ENCODE peak calls at places on chromosomes 11 and 22, in seven cellular contexts. K, P, F, E, N, T and I are unnamed samples.

GRCh38 chr11:96242971-96243647 is 99.9 kb downstream of the MAML2 start:
- DNase-seq in K (peak; percentile 83), P (peak; percentile 65), F (peak; percentile 92), E (peak; percentile 99), N (peak; percentile 96), T (peak; percentile 91), I (peak; percentile 76)

GRCh38 chr22:31618057-31618456 is 44.0 kb downstream of the PISD start:
- DNase-seq in K (no peak), P (no peak), F (no peak), E (no peak), N (no peak), T (no peak), I (no peak)

GRCh38 chr11:113675003-113675471 is 31.1 kb downstream of the TMPRSS5 start:
- DNase-seq in K (no peak), P (no peak), F (peak; percentile 92), E (peak; percentile 91), N (no peak), T (no peak), I (no peak)

GRCh38 chr11:72642815-72643511 is 31.3 kb downstream of the PDE2A start:
- DNase-seq in K (peak; percentile 80), P (no peak), F (no peak), E (peak; percentile 55), N (peak; percentile 78), T (peak; percentile 71), I (peak; percentile 60)

GRCh38 chr22:45164217-45165123 is 745 bp downstream of the NUP50 start:
- DNase-seq in K (peak; percentile 15), P (no peak), F (peak; percentile 23), E (peak; percentile 41), N (peak; percentile 59), T (peak; percentile 26), I (peak; percentile 41)

GRCh38 chr11:119624102-119624615 is 104.8 kb downstream of the NECTIN1 start:
- DNase-seq in K (peak; percentile 36), P (no peak), F (no peak), E (no peak), N (no peak), T (no peak), I (no peak)

GRCh38 chr11:59758638-59759037 is 3.5 kb downstream of the STX3 start:
- DNase-seq in K (no peak), P (no peak), F (no peak), E (no peak), N (no peak), T (no peak), I (no peak)

GRCh38 chr11:122069946-122070345 is 46.1 kb downstream of the BLID start:
- DNase-seq in K (no peak), P (no peak), F (peak; percentile 43), E (peak; percentile 87), N (peak; percentile 79), T (peak; percentile 51), I (no peak)

GRCh38 chr11:95283653-95284052 is 52.7 kb upstream of the SESN3 start:
- DNase-seq in K (no peak), P (no peak), F (no peak), E (peak; percentile 90), N (peak; percentile 48), T (no peak), I (no peak)

GRCh38 chr11:76408171-76408965 is 27.2 kb downstream of the GVQW3 start:
- DNase-seq in K (no peak), P (no peak), F (no peak), E (no peak), N (no peak), T (no peak), I (no peak)

GRCh38 chr11:94020777-94021615 is at the start of gene HEPHL1:
- DNase-seq in K (no peak), P (no peak), F (peak; percentile 97), E (no peak), N (no peak), T (no peak), I (no peak)

GRCh38 chr11:64876835-64877341 is 1.5 kb downstream of the EHD1 start:
- DNase-seq in K (no peak), P (no peak), F (peak; percentile 39), E (no peak), N (peak; percentile 65), T (peak; percentile 97), I (no peak)

GRCh38 chr11:70485326-70486025 is 87.1 kb downstream of the CTTN start:
- DNase-seq in K (no peak), P (no peak), F (no peak), E (no peak), N (no peak), T (no peak), I (no peak)

GRCh38 chr11:133942594-133942993 is 14.2 kb downstream of the IGSF9B start:
- DNase-seq in K (no peak), P (no peak), F (no peak), E (no peak), N (no peak), T (no peak), I (no peak)

GRCh38 chr22:49815641-49816071 is 12.0 kb downstream of the BRD1 start:
- DNase-seq in K (no peak), P (no peak), F (peak; percentile 11), E (no peak), N (no peak), T (peak; percentile 86), I (no peak)

GRCh38 chr11:61056566-61056965 is 45.7 kb upstream of the CD5 start:
- DNase-seq in K (no peak), P (no peak), F (no peak), E (no peak), N (no peak), T (no peak), I (no peak)

GRCh38 chr11:132734217-132734616 is 798.1 kb downstream of the OPCML start:
- DNase-seq in K (no peak), P (no peak), F (peak; percentile 98), E (peak; percentile 18), N (no peak), T (no peak), I (no peak)

DNA sequence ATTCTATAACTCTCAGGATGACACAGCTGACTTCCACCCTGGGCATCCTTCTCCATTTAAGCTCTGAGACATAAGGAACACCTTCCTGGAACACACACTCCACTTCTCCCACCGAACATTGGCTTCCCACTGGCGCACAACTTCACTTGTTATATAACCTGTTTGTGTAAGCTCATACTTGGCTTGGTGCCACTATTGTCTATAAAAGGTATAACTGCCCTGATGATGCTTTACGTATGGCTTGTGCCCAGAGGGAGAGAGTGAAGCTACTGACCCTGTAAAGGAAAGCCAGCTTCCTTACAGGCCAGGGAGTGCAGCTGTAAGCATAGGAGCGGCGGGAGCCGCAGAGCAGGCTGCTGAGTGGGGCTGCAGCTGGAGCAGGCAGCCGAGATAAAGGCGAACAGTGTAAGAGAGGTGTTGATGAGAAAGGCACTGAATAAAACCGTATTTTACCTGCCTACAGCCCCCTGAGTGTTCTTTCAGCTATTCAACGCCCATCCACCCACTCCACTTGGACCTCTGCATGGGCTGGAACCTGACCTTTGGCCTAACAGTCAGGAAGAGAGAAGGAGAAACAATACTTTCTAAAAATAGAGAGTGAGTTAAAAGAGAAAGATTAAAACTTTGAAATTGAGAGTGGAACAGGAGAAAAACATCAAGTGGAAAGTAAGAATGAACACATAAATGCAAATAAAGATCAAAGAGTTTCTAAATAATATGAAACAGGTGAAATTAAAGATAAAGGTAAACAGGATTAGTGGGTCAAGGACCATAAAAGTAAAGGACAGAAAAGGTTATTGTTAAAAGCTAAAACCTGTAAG is 252.1 kb upstream of the ARHGAP42 start:
- DNase-seq in K (no peak), P (no peak), F (no peak), E (no peak), N (peak; percentile 20), T (no peak), I (no peak)
- H3K9me3 ChIP-seq in K (no peaks in the 10 kb centered on the region), P (no peaks in the 10 kb centered on the region), F (no peaks in the 10 kb centered on the region), E (no peaks in the 10 kb centered on the region), N (no peaks in the 10 kb centered on the region), T (no peaks in the 10 kb centered on the region), I (no peaks in the 10 kb centered on the region)

GRCh38 chr11:68403831-68404230 is 56.7 kb upstream of the PPP6R3 start:
- DNase-seq in K (no peak), P (no peak), F (no peak), E (no peak), N (no peak), T (no peak), I (no peak)

GRCh38 chr11:68401856-68402255 is 58.7 kb upstream of the PPP6R3 start:
- DNase-seq in K (no peak), P (no peak), F (no peak), E (no peak), N (no peak), T (no peak), I (no peak)

GRCh38 chr11:68399916-68400315 is 60.6 kb upstream of the PPP6R3 start:
- DNase-seq in K (no peak), P (no peak), F (no peak), E (no peak), N (no peak), T (no peak), I (no peak)

GRCh38 chr11:68403424-68403823 is 57.1 kb upstream of the PPP6R3 start:
- DNase-seq in K (no peak), P (no peak), F (no peak), E (no peak), N (no peak), T (no peak), I (no peak)

DNA sequence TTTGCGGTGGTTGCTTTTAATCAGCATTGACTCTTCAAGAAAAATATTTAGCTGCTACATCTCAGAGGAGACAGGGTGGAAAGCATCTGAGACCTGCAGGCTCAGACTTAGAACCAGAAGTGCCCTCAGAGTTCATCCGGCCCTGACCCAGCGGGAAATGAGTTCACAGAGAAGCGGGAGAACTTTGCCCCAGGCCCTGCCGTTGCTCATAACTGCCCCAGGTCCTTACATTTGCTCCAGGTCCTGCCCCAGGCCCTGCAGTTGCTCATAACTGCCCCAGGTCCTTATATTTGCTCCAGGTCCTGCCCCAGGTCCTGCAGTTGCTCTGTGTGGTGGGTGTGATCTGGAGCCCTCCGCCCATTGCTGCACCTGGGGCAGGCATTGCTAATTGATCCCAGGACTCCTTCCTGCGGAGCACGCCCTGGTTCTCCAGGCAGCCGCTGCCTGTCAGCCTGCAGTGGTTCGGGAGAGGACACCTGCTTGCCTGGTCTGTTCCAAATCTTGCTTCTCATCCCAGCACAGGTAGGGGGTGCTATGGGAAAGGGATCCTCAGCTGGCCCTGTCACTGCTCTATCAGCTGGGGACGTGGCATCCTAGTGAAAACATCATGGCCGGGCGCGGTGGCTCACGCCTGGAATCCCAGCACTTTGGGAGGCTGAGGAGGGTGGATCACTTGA is 58.1 kb upstream of the PPP6R3 start:
- DNase-seq in K (no peak), P (no peak), F (no peak), E (no peak), N (no peak), T (no peak), I (no peak)
- TF ChIP-seq CTCF in K (no peak), P (no peak), F (no peak), E (no peak), N (no peak), T (no peak), I (no peak)

DNA sequence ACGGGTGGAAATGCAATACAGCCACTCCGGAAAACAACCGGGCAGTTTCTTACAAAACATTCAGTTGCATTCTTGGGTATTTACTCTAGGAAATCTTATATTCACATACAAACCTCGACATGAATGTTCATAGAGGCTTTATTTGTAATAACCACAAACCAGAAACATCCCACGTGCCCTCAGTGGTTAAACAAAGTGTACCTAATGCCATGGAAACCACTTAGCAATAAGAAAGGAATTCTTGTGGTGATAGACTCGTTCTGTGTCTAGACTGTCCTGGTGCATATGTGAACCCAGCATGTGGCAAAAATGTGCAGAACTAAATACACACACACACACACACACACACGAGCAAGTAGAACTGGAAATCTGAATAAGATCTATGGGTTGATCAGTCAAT is 1073.3 kb downstream of the TBC1D22A start:
- DNase-seq in K (no peak), P (no peak), F (peak; percentile 71), E (peak; percentile 4), N (peak; percentile 48), T (peak; percentile 42), I (no peak)
- H3K9me3 ChIP-seq in K (no peaks in the 10 kb centered on the region), P (no peaks in the 10 kb centered on the region), F (peaks cover 19% of the 10 kb centered on the region), E (peaks cover 4% of the 10 kb centered on the region), N (no peaks in the 10 kb centered on the region), T (no peaks in the 10 kb centered on the region), I (no peaks in the 10 kb centered on the region)

GRCh38 chr11:14358729-14359439 is at the start of gene RRAS2:
- DNase-seq in K (peak; percentile 70), P (no peak), F (peak; percentile 69), E (peak; percentile 83), N (peak; percentile 91), T (peak; percentile 63), I (peak; percentile 67)
- TF ChIP-seq CTCF in K (no peak), P (no peak), F (no peak), E (peak; percentile 2), N (no peak), T (no peak), I (no peak)